ENCODE peak calls at places on chromosomes 7 and 10, in four cellular contexts. One of them, this sample, is unnamed.

GRCh38 chr7:65269150-65269856 is 104.4 kb upstream of the ZNF92 start:
- DNase-seq in GM12878: peak; percentile 73
- DNase-seq in K562: peak; percentile 97
- DNase-seq in HepG2: peak; percentile 90
- DNase-seq in this sample: peak; percentile 92

GRCh38 chr7:113301141-113301540 is 182.8 kb upstream of the SMIM30 start:
- DNase-seq in K562: no peak
- DNase-seq in HepG2: no peak
- DNase-seq in GM12878: no peak
- DNase-seq in this sample: no peak

GRCh38 chr10:29636178-29636577 is 1.4 kb upstream of the SVIL start:
- DNase-seq in HepG2: no peak
- DNase-seq in K562: no peak
- DNase-seq in GM12878: peak; percentile 15
- DNase-seq in this sample: no peak

GRCh38 chr10:44982114-44982460 is 3.5 kb upstream of the DEPP1 start:
- DNase-seq in K562: no peak
- DNase-seq in GM12878: no peak
- DNase-seq in HepG2: no peak
- DNase-seq in this sample: no peak

GRCh38 chr7:98591926-98592325 is 25.2 kb upstream of the NPTX2 start:
- DNase-seq in K562: no peak
- DNase-seq in HepG2: no peak
- DNase-seq in GM12878: no peak
- DNase-seq in this sample: no peak

GRCh38 chr10:34960983-34961382 is 129.2 kb downstream of the CUL2 start:
- DNase-seq in HepG2: no peak
- DNase-seq in GM12878: no peak
- DNase-seq in K562: no peak
- DNase-seq in this sample: no peak

GRCh38 chr10:62638062-62638477 is 166.4 kb upstream of the ADO start:
- DNase-seq in K562: no peak
- DNase-seq in HepG2: no peak
- DNase-seq in GM12878: peak; percentile 77
- DNase-seq in this sample: no peak

GRCh38 chr10:87966454-87966853 is 103.0 kb downstream of the PTEN start:
- DNase-seq in HepG2: no peak
- DNase-seq in K562: no peak
- DNase-seq in GM12878: no peak
- DNase-seq in this sample: no peak

GRCh38 chr10:88282876-88283275 is 300.2 kb downstream of the RNLS start:
- DNase-seq in GM12878: no peak
- DNase-seq in K562: no peak
- DNase-seq in HepG2: no peak
- DNase-seq in this sample: no peak

DNA sequence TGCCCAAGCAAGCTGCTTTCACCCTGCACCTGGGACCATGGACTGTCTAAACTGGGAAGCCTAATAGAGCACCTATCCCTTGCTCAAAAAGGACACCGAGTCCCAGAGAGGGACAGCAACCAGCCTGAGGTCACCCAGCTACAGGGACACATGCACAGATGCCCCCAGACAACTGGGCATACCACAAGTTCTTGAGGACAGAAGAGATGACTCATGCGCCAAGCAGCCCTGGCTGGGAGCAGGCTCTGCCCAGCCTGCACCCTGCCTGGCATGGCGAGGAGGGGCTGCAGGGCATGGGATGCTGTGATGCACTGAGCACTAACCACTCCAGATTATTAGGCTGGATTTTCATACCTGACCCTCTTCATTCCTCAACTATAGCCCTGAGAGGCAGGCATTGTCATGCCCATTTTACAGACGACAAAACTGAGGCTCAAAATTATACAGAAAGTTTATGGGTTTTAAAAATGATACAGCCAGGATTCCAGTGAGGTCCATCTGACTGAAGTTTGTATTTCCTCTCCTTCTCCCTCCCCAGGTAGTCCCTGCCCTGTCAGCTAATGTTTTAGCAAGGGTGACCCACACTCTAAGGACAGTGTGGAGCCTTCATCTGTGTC is 289.3 kb upstream of the ZMIZ1 start:
- DNase-seq in HepG2: no peak
- DNase-seq in K562: no peak
- DNase-seq in GM12878: no peak
- DNase-seq in this sample: no peak
- TF ChIP-seq FOXK2 in HepG2: no peak
- TF ChIP-seq FOXK2 in K562: no peak
- TF ChIP-seq FOXK2 in GM12878: no peak
- TF ChIP-seq FOXK2 in this sample: no peak

GRCh38 chr10:110163192-110163773 is 44.1 kb upstream of the MXI1 start:
- DNase-seq in GM12878: no peak
- DNase-seq in HepG2: no peak
- DNase-seq in K562: no peak
- DNase-seq in this sample: no peak

GRCh38 chr10:110165239-110165638 is 42.2 kb upstream of the MXI1 start:
- DNase-seq in K562: no peak
- DNase-seq in HepG2: no peak
- DNase-seq in GM12878: no peak
- DNase-seq in this sample: no peak

GRCh38 chr10:110167149-110167548 is 40.3 kb upstream of the MXI1 start:
- DNase-seq in GM12878: no peak
- DNase-seq in K562: no peak
- DNase-seq in HepG2: no peak
- DNase-seq in this sample: no peak

GRCh38 chr10:110163841-110164240 is 43.6 kb upstream of the MXI1 start:
- DNase-seq in HepG2: no peak
- DNase-seq in K562: no peak
- DNase-seq in GM12878: no peak
- DNase-seq in this sample: no peak

GRCh38 chr10:110165867-110166266 is 41.5 kb upstream of the MXI1 start:
- DNase-seq in HepG2: no peak
- DNase-seq in K562: no peak
- DNase-seq in GM12878: no peak
- DNase-seq in this sample: no peak
- TF ChIP-seq BHLHE40 in HepG2: no peak
- TF ChIP-seq BHLHE40 in K562: no peak
- TF ChIP-seq BHLHE40 in GM12878: no peak
- TF ChIP-seq BHLHE40 in this sample: no peak

DNA sequence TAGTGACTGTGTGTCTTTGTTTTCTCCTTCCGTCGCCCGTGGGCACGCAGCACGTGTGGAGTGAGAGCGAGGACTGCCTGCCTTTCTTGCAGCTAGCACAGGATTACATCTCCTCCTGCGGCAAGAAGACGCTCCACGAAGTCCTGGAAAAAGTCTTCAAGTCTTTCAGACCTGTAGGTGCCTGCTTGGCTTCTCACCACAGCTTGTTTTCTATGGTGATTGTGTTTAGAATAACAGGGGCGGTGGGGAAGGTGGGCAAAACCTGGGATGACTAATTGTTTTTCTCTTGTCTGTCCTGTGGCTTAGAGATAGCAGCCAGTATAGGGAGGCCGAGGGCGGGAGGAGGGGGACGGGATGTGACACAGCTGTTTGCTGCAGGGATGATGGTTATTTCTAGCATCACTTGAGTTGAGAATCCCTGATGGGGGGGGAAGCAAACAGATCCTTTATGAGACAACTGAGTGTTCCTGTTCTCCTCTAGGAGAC is 11.4 kb downstream of the MTURN start:
- DNase-seq in K562: peak; percentile 95
- DNase-seq in HepG2: no peak
- DNase-seq in GM12878: no peak
- DNase-seq in this sample: no peak
- TF ChIP-seq FOXK2 in K562: peak; percentile 73
- TF ChIP-seq FOXK2 in HepG2: no peak
- TF ChIP-seq FOXK2 in GM12878: no peak
- TF ChIP-seq FOXK2 in this sample: no peak

DNA sequence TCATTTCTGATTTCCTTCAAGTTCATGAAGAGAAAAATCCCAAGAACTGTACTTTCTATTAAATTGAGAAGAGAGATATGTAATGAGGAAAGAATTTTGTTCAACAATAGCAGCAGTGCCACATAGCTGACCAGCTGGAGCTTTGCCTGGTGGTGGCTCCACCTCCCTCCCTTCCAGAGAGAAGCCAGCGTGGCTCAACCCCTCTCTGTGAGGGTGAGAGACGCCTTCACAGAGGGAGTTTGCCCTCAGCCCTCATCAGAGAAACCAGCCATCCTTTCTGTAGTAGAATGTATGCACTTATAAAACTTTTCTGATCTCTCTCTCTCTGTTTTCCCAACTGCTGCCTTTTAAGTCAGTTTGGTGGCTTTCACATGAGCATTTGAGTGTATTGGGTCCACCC is 20.5 kb upstream of the COL1A2 start:
- DNase-seq in K562: no peak
- DNase-seq in GM12878: no peak
- DNase-seq in HepG2: no peak
- DNase-seq in this sample: peak; percentile 10
- TF ChIP-seq BHLHE40 in K562: no peak
- TF ChIP-seq BHLHE40 in GM12878: no peak
- TF ChIP-seq BHLHE40 in HepG2: no peak
- TF ChIP-seq BHLHE40 in this sample: no peak

DNA sequence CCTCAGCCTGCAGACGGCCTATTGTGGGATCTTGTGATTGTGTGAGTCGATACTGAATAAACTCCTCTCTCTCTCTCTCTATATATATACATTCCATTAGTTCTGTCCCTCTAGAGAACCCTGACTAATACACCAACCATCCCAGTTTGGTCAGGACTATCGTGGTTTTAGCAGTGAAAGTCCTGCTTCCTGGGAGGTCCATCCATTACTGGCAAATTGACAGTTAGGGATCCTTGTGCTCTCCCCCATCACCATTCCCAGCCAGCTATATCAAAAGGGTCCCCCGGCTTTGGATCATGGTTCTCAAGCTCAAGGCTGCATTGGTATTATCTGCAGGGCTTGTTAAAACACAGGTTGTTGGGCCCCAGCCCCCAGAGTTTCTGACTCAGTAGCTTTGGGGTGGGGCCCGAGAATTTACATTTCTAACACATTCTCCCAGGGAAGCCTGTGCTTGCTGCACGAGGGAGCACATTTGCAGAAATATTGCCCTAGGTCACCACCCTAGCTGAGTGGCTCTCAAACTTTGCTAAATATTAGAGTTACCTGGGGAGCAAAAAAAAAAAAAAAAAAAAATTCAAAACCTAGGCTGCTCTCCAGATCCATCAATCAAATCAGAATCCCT is 899.1 kb upstream of the AUTS2 start:
- DNase-seq in K562: no peak
- DNase-seq in HepG2: no peak
- DNase-seq in GM12878: no peak
- DNase-seq in this sample: no peak
- TF ChIP-seq FOXK2 in K562: no peak
- TF ChIP-seq FOXK2 in HepG2: no peak
- TF ChIP-seq FOXK2 in GM12878: no peak
- TF ChIP-seq FOXK2 in this sample: no peak

DNA sequence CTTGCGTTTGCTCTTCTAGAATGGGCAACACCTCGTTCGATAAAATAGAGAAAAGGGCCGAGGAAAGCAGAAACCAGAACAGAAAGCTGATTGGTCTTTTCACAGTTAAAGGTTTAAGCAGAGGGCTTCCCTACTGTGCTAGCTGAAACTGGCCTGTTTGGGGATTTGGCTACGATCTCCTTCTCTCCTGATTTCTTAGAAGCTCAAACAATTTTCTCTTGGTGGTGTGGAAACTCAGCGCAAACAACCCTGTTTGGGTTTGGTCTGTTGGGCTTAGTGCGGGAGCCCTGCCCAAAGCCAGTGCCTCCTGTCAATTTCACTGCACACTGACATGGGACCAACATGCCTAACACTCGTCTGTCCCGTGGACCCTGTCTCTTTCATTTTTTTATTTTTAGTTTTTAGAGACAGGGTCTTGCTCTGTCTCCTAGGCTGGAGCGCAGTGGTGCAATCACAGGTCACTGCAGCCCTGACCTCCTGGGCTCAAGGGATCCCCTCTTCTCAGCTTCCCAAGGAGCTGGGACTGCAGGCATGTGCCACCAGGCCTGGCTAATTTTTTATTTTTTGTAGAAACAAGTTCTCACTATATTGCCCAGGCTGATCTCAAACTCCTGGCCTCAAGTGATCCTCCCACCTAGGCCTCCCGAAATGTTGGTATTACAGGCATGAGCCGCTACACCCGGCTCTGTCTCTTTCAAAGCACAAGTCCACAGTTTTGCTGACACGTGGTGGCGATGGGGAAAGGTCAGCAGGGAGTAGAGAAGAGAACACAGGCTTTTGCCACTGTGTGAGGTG is 16.5 kb upstream of the BNIP3 start:
- DNase-seq in HepG2: peak; percentile 47
- DNase-seq in K562: no peak
- DNase-seq in GM12878: no peak
- DNase-seq in this sample: no peak
- TF ChIP-seq BHLHE40 in HepG2: no peak
- TF ChIP-seq BHLHE40 in K562: no peak
- TF ChIP-seq BHLHE40 in GM12878: no peak
- TF ChIP-seq BHLHE40 in this sample: no peak